ENCODE peak calls at places on chromosomes 7 and 10, in four cellular contexts. S is gastrocnemius medialis, Z is psoas muscle, T is mammary epithelial cell. B is an unnamed sample.

GRCh38 chr7:138499340-138499739 is 39.3 kb downstream of the TRIM24 start:
- DNase-seq in Z (no peak), S (no peak), T (no peak), B (no peak)

GRCh38 chr7:138853448-138853847 is 55.5 kb upstream of the ATP6V0A4 start:
- DNase-seq in S (no peak), Z (no peak), T (no peak), B (no peak)

GRCh38 chr10:129872001-129872400 is 92.1 kb downstream of the EBF3 start:
- DNase-seq in Z (no peak), T (no peak), S (no peak), B (no peak)

GRCh38 chr7:1425292-1426136 is 33.8 kb downstream of the MICALL2 start:
- DNase-seq in S (no peak), Z (no peak), T (no peak), B (no peak)

GRCh38 chr7:127782550-127783266 is 130.7 kb downstream of the SND1 start:
- DNase-seq in Z (no peak), T (no peak), S (no peak), B (no peak)

GRCh38 chr7:52355059-52355458 is 680.4 kb upstream of the POM121L12 start:
- DNase-seq in Z (no peak), S (no peak), T (no peak), B (no peak)

GRCh38 chr10:34489973-34490372 is 325.1 kb downstream of the PARD3 start:
- DNase-seq in T (peak), S (no peak), Z (no peak), B (no peak)

GRCh38 chr7:45027774-45028114 is 27.7 kb downstream of the CCM2 start:
- DNase-seq in T (no peak), S (no peak), Z (no peak), B (no peak)

GRCh38 chr10:132960651-132961419 is 18.5 kb upstream of the CFAP46 start:
- DNase-seq in T (no peak), Z (peak), S (no peak), B (peak)

GRCh38 chr7:135617781-135618180 is 44.5 kb upstream of the STMP1 start:
- DNase-seq in S (no peak), Z (no peak), T (no peak), B (no peak)

GRCh38 chr10:71244638-71245419 is 32.5 kb downstream of the UNC5B start:
- DNase-seq in Z (peak), T (no peak), S (no peak), B (no peak)

GRCh38 chr7:126210707-126211106 is 1042.0 kb downstream of the GRM8 start:
- DNase-seq in S (no peak), T (peak), Z (no peak), B (no peak)

GRCh38 chr7:126658684-126659083 is 594.1 kb downstream of the GRM8 start:
- DNase-seq in Z (no peak), T (no peak), S (no peak), B (no peak)

GRCh38 chr10:71075066-71075758 is 137.2 kb upstream of the UNC5B start:
- DNase-seq in Z (no peak), S (no peak), T (peak), B (peak)

GRCh38 chr7:65371468-65371867 is 2.2 kb upstream of the ZNF92 start:
- DNase-seq in S (no peak), Z (no peak), T (no peak), B (no peak)

GRCh38 chr10:43394868-43395267 is 14.1 kb downstream of the HNRNPF start:
- DNase-seq in S (no peak), Z (no peak), T (no peak), B (no peak)

GRCh38 chr10:24901686-24902399 is 50.6 kb downstream of the PRTFDC1 start:
- DNase-seq in S (no peak), Z (peak), T (peak), B (peak)

GRCh38 chr10:15293862-15294835 is 76.9 kb downstream of the FAM171A1 start:
- DNase-seq in T (no peak), S (no peak), Z (no peak), B (no peak)

GRCh38 chr10:12605580-12606405 is 256.4 kb downstream of the CAMK1D start:
- DNase-seq in Z (peak), T (peak), S (peak), B (peak)

GRCh38 chr7:94276797-94277196 is 117.9 kb upstream of the COL1A2 start:
- DNase-seq in Z (no peak), T (peak), S (no peak), B (no peak)

GRCh38 chr10:86314616-86315520 is 51.7 kb downstream of the GRID1 start:
- DNase-seq in S (no peak), Z (no peak), T (no peak), B (peak)

GRCh38 chr10:44618910-44619309 is 234.0 kb upstream of the CXCL12 start:
- DNase-seq in T (no peak), Z (no peak), S (no peak), B (no peak)

GRCh38 chr7:80623465-80624252 is 14.8 kb upstream of the CD36 start:
- DNase-seq in T (peak), Z (no peak), S (no peak), B (no peak)

GRCh38 chr7:22561895-22562593 is 62.1 kb upstream of the STEAP1B start:
- DNase-seq in T (peak), S (no peak), Z (no peak), B (no peak)

GRCh38 chr7:22559829-22560489 is 60.0 kb upstream of the STEAP1B start:
- DNase-seq in Z (peak), T (peak), S (peak), B (peak)

GRCh38 chr7:22563115-22563514 is 63.1 kb upstream of the STEAP1B start:
- DNase-seq in T (no peak), S (no peak), Z (no peak), B (no peak)

GRCh38 chr7:22563621-22564241 is 63.7 kb upstream of the STEAP1B start:
- DNase-seq in Z (no peak), T (peak), S (no peak), B (no peak)

DNA sequence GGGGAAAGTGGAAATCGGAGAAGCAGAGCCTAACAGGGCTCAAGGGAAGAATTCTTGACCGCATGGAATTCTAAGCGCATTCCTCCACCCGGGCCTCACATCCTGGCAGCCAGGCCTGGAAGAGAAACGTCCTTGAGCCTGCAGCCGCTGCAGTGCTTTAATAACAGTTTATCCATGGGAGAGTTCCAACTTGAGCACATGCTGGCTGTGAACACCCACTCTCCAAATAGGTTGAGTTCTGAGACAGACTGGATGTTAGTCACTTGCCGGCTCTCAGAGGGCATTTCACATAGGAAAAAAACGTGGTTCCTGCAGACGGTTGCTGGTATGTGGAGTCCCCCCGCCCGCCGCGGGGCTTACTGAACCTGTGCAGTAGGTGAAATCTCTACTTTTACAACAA is 61.4 kb upstream of the STEAP1B start:
- DNase-seq in S (peak), T (peak), Z (peak), B (peak)
- H3K4me3 ChIP-seq in S (no peak), T (no peak), Z (no peak), B (no peak)

GRCh38 chr10:17850526-17850925 is 41.4 kb downstream of the MRC1 start:
- DNase-seq in S (no peak), Z (no peak), T (no peak), B (no peak)
- H3K4me3 ChIP-seq in S (no peak), Z (no peak), T (no peak), B (no peak)

GRCh38 chr7:124713086-124713485 is 52.5 kb downstream of the GPR37 start:
- DNase-seq in Z (no peak), T (no peak), S (no peak), B (no peak)

GRCh38 chr7:124716894-124717293 is 48.7 kb downstream of the GPR37 start:
- DNase-seq in Z (no peak), S (no peak), T (no peak), B (no peak)

DNA sequence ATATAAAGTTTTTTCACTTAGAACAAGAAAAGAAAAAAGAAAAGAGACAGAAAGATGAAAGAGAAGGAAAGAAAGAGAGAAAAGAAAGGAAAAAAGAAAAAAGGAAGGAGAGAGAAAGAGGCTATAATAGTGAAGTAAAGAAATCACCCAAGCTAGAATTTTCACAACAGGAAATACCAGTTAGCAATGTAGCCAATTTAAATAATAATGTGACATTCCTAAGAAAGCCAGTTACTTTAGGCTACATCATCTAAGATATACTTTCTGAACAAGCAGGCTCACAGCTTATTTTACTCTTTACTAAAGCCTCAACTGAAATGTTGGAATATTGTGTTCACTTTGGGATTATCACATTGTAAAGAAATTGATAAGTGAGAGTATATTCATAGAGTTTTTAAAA is 53.6 kb downstream of the GPR37 start:
- DNase-seq in T (no peak), S (no peak), Z (no peak), B (no peak)
- H3K4me3 ChIP-seq in T (no peak), S (no peak), Z (no peak), B (no peak)

GRCh38 chr10:31580646-31581045 is 261.6 kb downstream of the ZEB1 start:
- DNase-seq in S (no peak), Z (no peak), T (no peak), B (no peak)

GRCh38 chr10:31584098-31584631 is 265.1 kb downstream of the ZEB1 start:
- DNase-seq in T (no peak), S (no peak), Z (no peak), B (no peak)

GRCh38 chr10:31581741-31582323 is 262.8 kb downstream of the ZEB1 start:
- DNase-seq in S (no peak), T (no peak), Z (no peak), B (no peak)

GRCh38 chr10:31583358-31583757 is 264.3 kb downstream of the ZEB1 start:
- DNase-seq in T (no peak), Z (no peak), S (no peak), B (no peak)

DNA sequence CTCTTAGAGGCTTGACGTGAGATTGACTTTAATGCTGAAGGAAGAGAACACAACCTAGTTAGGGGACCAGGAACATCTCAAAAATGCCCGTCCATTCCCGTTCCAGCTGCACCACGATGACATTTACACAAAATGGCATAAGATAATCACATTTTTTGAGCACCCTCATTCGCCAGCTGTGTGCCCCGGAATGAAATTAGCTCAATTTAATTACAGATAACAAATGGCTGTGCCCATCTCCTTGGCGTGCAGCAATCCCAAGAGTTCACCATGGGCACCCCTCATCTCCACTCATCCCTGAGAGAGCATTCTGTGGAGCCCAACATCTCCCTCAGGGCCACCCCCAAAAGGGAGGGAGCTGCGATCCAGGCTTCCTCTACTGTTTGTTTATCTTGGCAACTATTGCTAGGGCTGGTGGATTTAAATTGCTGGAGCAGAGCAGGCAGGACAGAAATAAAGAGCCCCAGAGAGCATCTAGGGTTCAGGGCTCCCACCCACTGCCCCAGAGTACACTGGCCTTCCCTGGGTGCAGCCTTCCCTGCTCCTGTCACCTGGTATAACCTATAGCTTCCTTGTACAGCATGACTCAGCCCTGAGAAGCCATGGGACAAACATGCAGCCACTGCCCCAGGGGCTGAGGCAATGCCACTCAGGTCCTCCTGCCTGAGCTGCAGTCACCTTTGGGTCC is 263.5 kb downstream of the ZEB1 start:
- DNase-seq in T (no peak), Z (no peak), S (no peak), B (no peak)
- H3K4me3 ChIP-seq in T (no peak), Z (no peak), S (no peak), B (no peak)

GRCh38 chr10:11006428-11006825 is 11.2 kb upstream of the CELF2 start:
- DNase-seq in T (no peak), S (no peak), Z (no peak), B (no peak)
- H3K4me3 ChIP-seq in T (no peak), S (no peak), Z (no peak), B (peak)

GRCh38 chr10:103585011-103585405 is 91.5 kb downstream of the NEURL1 start:
- DNase-seq in T (no peak), S (no peak), Z (no peak), B (no peak)
- H3K4me3 ChIP-seq in T (no peak), S (no peak), Z (peak), B (no peak)

DNA sequence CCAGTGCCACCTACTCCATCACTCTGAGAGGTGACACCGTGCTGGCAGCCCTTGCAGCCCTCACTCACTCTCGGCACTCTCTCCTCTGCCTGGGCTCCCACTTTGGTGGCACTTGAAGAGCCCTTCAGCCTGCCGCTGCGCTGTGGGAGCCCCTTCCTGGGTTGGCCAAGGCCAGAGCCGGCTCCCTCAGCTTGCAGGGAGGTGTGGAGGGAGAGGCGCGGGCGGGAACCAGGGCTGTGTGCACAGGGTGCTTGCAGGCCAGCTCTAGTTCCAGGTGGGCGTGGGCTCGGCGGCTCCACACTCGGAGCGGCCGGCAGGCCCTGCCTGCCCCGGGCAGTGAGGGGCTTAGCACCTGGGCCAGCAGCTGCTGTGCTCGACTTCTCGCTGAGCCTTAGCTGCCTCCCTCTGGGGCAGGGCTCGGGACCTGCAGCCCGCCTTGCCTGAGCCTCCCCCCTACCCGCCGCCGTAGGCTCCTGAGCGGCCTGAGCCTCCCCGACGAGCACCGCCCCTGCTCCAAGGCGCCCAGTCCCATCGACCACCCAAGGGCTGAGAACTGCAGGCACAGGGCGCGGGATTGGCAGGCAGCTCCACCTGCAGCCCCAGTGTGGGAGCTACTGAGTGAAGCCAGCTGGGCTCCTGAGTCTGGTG is 48.7 kb upstream of the SLC35G1 start:
- DNase-seq in Z (no peak), T (no peak), S (no peak), B (no peak)
- H3K4me3 ChIP-seq in Z (no peak), T (no peak), S (no peak), B (no peak)

DNA sequence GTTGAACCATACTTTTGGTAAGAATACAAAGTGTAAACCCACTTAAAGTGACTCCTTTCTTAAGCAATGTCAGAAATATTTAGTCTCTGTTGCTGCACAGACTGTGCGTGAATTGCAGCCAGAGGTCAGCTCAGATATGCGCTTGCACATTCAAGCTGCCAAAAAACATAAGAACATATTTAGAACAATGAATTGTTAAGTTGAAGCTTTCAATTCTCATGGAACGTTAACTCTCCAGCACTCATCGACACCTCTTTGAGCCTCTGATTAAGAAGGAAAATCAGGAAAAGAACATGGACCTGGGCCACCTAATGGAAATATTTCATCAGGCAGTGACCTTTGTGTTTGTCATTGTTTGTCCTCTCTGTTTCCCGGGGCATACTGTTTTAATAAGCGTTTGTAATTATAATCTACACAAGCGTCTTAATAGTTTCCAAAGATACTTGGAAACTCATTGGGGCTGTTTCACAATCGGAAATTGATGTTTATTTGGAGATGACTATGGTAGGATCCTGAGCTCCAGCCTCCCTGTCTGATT is 193.0 kb upstream of the CELF2 start:
- DNase-seq in T (no peak), Z (peak), S (no peak), B (no peak)
- H3K4me3 ChIP-seq in T (no peak), Z (no peak), S (no peak), B (no peak)